ENCODE peak calls at places on chromosomes 5 and 9, in four cellular contexts. Y is WTC11, V is K562, F is HepG2. W is an unnamed sample.

GRCh38 chr9:124697326-124698200 is 73.5 kb downstream of the NR6A1 start:
- DNase-seq in F (no peak), Y (no peak), V (no peak), W (no peak)

GRCh38 chr5:178793156-178793555 is 62.7 kb upstream of the ZNF354A start:
- DNase-seq in F (peak; percentile 21), Y (peak; percentile 89), V (no peak), W (no peak)

GRCh38 chr9:3391414-3391813 is 134.4 kb downstream of the RFX3 start:
- DNase-seq in V (no peak), Y (no peak), F (no peak), W (no peak)

GRCh38 chr5:11302663-11303062 is 541.6 kb upstream of the DAP start:
- DNase-seq in F (no peak), V (no peak), Y (no peak), W (no peak)

GRCh38 chr9:114259800-114260523 is 62.9 kb upstream of the ORM1 start:
- DNase-seq in F (no peak), Y (no peak), V (no peak), W (no peak)

GRCh38 chr5:132090107-132090506 is 16.5 kb downstream of the CSF2 start:
- DNase-seq in V (no peak), F (no peak), Y (no peak), W (no peak)

GRCh38 chr5:128687930-128688329 is 149.9 kb upstream of the FBN2 start:
- DNase-seq in V (no peak), Y (no peak), F (no peak), W (no peak)

GRCh38 chr5:172806897-172807672 is 27.0 kb upstream of the ERGIC1 start:
- DNase-seq in F (peak; percentile 80), V (peak; percentile 88), Y (peak; percentile 73), W (peak; percentile 81)

GRCh38 chr5:149299451-149300054 is 27.9 kb downstream of the AFAP1L1 start:
- DNase-seq in F (peak; percentile 59), V (no peak), Y (no peak), W (no peak)

GRCh38 chr5:149298163-149298562 is 26.5 kb downstream of the AFAP1L1 start:
- DNase-seq in Y (no peak), F (no peak), V (no peak), W (no peak)

GRCh38 chr5:149297340-149298023 is 25.8 kb downstream of the AFAP1L1 start:
- DNase-seq in Y (no peak), F (no peak), V (no peak), W (no peak)

GRCh38 chr5:149300441-149300840 is 28.8 kb downstream of the AFAP1L1 start:
- DNase-seq in Y (no peak), F (no peak), V (no peak), W (no peak)

DNA sequence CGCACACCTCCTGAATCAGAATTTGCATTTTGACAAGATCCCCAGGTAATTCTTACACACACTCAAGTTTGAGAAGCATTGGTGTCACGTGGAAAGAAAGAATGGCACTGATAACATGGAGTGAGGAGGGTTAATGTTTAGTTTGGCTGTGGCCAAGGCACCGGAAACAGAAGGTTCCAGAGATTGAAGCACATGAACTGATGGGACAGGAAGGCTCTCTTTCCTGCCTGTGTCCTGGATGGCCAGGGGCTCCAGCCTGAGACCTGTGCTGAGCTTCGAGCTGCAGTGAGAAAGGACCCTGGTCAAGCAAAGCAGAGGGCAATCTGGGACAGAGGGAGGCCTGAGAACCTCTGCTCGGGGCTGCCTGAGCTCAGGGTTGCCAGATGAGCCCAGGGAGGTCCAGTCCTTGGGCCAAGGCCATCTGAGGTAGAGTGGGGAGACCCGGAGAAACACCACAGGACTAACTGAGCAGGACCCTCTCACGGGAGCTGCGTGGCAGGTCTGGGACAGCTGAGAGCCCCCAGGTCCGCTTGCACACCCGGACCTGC is 27.3 kb downstream of the AFAP1L1 start:
- DNase-seq in V (no peak), F (no peak), Y (no peak), W (no peak)
- TF ChIP-seq ETV6 in V (no peak), F (no peak), Y (no peak), W (no peak)

GRCh38 chr9:121901616-121902015 is 191.5 kb downstream of the TTLL11 start:
- DNase-seq in Y (no peak), V (no peak), F (no peak), W (no peak)

GRCh38 chr9:121909111-121909510 is 184.0 kb downstream of the TTLL11 start:
- DNase-seq in Y (no peak), F (no peak), V (no peak), W (no peak)

GRCh38 chr9:121902483-121903135 is 190.5 kb downstream of the TTLL11 start:
- DNase-seq in F (no peak), Y (no peak), V (no peak), W (peak; percentile 15)

GRCh38 chr9:121910491-121911040 is 182.5 kb downstream of the TTLL11 start:
- DNase-seq in Y (no peak), V (no peak), F (no peak), W (no peak)

DNA sequence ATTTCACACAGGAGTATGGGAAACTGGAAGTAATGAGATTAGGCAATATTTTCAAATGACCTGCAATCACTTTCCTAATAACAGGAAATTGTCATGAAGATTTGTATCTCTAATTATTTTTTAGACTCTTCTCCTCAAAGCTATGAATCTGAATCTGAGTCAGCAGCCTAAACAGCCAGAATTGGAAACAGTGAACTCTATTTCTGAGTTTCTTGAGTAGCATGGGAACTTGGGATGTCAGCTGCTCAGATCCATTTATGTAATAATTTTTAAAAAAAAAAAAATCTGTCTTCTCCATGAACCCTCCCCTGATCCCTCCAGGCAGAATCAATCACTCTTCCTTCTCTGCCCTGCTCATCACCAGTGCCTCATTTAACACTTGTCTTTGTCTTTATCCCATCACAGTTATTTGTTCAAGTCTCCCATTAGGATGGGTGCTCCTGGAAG is 187.0 kb downstream of the TTLL11 start:
- DNase-seq in V (no peak), F (no peak), Y (no peak), W (no peak)
- TF ChIP-seq ETV6 in V (no peak), F (no peak), Y (no peak), W (no peak)

GRCh38 chr5:142358121-142358520 is 33.3 kb upstream of the SPRY4 start:
- DNase-seq in V (no peak), F (no peak), Y (no peak), W (no peak)

GRCh38 chr5:142357469-142358090 is 32.8 kb upstream of the SPRY4 start:
- DNase-seq in V (no peak), F (no peak), Y (no peak), W (no peak)

GRCh38 chr5:142358648-142359047 is 33.8 kb upstream of the SPRY4 start:
- DNase-seq in V (no peak), F (no peak), Y (no peak), W (no peak)

GRCh38 chr5:142356716-142357468 is 32.1 kb upstream of the SPRY4 start:
- DNase-seq in F (peak; percentile 94), V (peak; percentile 87), Y (peak; percentile 86), W (peak; percentile 48)

GRCh38 chr5:142356318-142356715 is 31.5 kb upstream of the SPRY4 start:
- DNase-seq in Y (no peak), F (no peak), V (no peak), W (no peak)
- TF ChIP-seq ETV6 in Y (no peak), F (no peak), V (no peak), W (no peak)

GRCh38 chr5:67095346-67095871 is 101.2 kb downstream of the CD180 start:
- DNase-seq in F (peak; percentile 93), Y (no peak), V (no peak), W (no peak)
- TF ChIP-seq ETV6 in F (no peak), Y (no peak), V (no peak), W (no peak)

GRCh38 chr5:16137177-16137576 is 42.4 kb downstream of the MARCHF11 start:
- DNase-seq in F (no peak), V (no peak), Y (no peak), W (no peak)

GRCh38 chr5:16135003-16135402 is 44.6 kb downstream of the MARCHF11 start:
- DNase-seq in V (no peak), Y (no peak), F (no peak), W (no peak)

GRCh38 chr5:16135506-16135905 is 44.1 kb downstream of the MARCHF11 start:
- DNase-seq in F (no peak), Y (no peak), V (no peak), W (no peak)

GRCh38 chr5:16131878-16132277 is 47.7 kb downstream of the MARCHF11 start:
- DNase-seq in F (no peak), V (no peak), Y (no peak), W (no peak)

DNA sequence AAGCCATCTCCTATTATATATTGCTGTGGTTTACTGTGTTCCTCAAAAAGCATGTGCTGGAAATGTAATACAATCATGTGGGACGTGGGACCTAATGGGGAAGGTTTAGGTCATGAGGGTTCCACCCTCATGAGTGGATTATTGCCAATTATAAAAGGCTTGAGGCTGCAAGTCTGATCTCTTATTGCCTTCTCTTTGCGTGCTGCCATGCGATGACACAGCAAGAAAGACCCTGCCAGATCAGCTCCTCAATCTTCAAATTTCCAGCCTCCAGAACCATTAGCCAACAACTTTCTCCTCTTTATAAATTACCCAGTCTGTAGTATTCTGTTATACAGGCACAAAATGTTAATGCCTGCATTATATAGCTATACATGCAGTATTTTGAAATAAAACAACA is 45.4 kb downstream of the MARCHF11 start:
- DNase-seq in V (no peak), F (no peak), Y (no peak), W (no peak)
- TF ChIP-seq ETV6 in V (no peak), F (no peak), Y (no peak), W (no peak)

W was measured in GM12878.